ENCODE peak calls at places on chromosomes 2 and 18, in six cellular contexts. K is A549, Z is K562, I is GM12878, N is IMR-90, L is HepG2. H is an unnamed sample.

GRCh38 chr2:237673130-237673921 is 45.9 kb downstream of the LRRFIP1 start:
- DNase-seq in N (peak; percentile 75), L (peak; percentile 74), K (peak; percentile 76), Z (peak; percentile 46), I (no peak), H (peak; percentile 55)

GRCh38 chr18:45054595-45054994 is 373.9 kb downstream of the SETBP1 start:
- DNase-seq in N (no peak), L (no peak), Z (no peak), I (no peak), K (no peak), H (no peak)

GRCh38 chr2:72803151-72803550 is 22.7 kb downstream of the EXOC6B start:
- DNase-seq in Z (no peak), L (no peak), N (peak; percentile 66), I (no peak), K (no peak), H (no peak)

GRCh38 chr2:217790195-217790594 is 212.6 kb downstream of the TNS1 start:
- DNase-seq in Z (peak; percentile 3), N (no peak), K (no peak), L (peak; percentile 86), I (no peak), H (no peak)

GRCh38 chr2:47002031-47002430 is 86.4 kb upstream of the MCFD2 start:
- DNase-seq in K (no peak), N (no peak), Z (no peak), L (no peak), I (no peak), H (no peak)

GRCh38 chr2:161355106-161355505 is 46.9 kb downstream of the PSMD14 start:
- DNase-seq in Z (no peak), K (no peak), N (no peak), I (no peak), L (no peak), H (no peak)

GRCh38 chr2:193141-193552 is 70.7 kb downstream of the SH3YL1 start:
- DNase-seq in N (peak; percentile 2), Z (no peak), K (no peak), I (peak; percentile 57), L (no peak), H (no peak)

GRCh38 chr2:128466377-128467175 is 147.9 kb upstream of the HS6ST1 start:
- DNase-seq in N (no peak), Z (no peak), I (no peak), L (no peak), K (no peak), H (no peak)

GRCh38 chr2:181787310-181788048 is 104.1 kb upstream of the ITPRID2 start:
- DNase-seq in L (no peak), I (no peak), K (no peak), N (no peak), Z (no peak), H (no peak)

GRCh38 chr2:205680067-205680466 is 2.2 kb upstream of the NRP2 start:
- DNase-seq in L (peak; percentile 76), K (peak; percentile 96), I (no peak), Z (peak; percentile 31), N (peak; percentile 92), H (peak; percentile 83)

GRCh38 chr2:32947484-32948143 is 861 bp downstream of the LTBP1 start:
- DNase-seq in K (peak; percentile 78), Z (peak; percentile 59), L (no peak), N (peak; percentile 54), I (no peak), H (peak; percentile 52)

GRCh38 chr2:120316071-120316470 is 29.9 kb upstream of the INHBB start:
- DNase-seq in K (no peak), Z (no peak), I (no peak), L (no peak), N (no peak), H (no peak)

GRCh38 chr2:60281730-60282129 is 271.7 kb downstream of the BCL11A start:
- DNase-seq in I (no peak), Z (no peak), K (no peak), L (no peak), N (no peak), H (no peak)

GRCh38 chr18:58314284-58314683 is 270.3 kb downstream of the NEDD4L start:
- DNase-seq in K (peak; percentile 27), I (no peak), Z (no peak), L (peak; percentile 65), N (peak; percentile 95), H (no peak)

GRCh38 chr18:58315041-58315440 is 271.0 kb downstream of the NEDD4L start:
- DNase-seq in N (peak; percentile 15), I (no peak), Z (no peak), L (peak; percentile 15), K (no peak), H (no peak)

GRCh38 chr18:58316400-58316942 is 272.4 kb downstream of the NEDD4L start:
- DNase-seq in K (no peak), L (no peak), Z (no peak), N (no peak), I (no peak), H (no peak)

GRCh38 chr18:58316943-58317342 is 272.9 kb downstream of the NEDD4L start:
- DNase-seq in L (no peak), K (no peak), N (no peak), Z (no peak), I (no peak), H (no peak)

DNA sequence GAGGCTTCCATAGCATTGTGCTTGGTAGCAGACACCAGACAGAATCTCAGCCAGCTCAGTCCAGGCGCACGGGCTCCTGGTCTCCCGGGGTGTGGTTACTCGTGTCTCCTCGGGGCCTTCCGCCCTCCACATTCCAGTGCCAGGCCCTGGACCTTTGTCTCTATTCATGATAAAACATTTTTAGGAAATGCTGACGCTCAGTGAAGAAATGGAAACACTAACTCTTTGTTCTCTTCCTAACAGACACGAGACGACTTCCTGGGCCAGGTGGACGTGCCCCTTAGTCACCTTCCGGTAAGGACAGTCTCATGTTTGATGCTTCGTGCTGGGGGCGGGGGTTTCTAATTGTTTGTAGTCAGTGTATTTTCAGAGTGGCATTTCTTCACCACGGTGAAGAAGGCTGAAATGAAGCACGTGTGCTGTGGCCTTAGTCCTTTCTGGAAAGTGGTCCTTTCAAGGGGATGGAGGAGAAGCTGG is 271.8 kb downstream of the NEDD4L start:
- DNase-seq in Z (no peak), K (no peak), N (no peak), I (no peak), L (peak; percentile 93), H (no peak)
- TF ChIP-seq BHLHE40 in Z (no peak), K (no peak), N (no peak), I (no peak), L (peak; percentile 58), H (no peak)

GRCh38 chr2:22375094-22375493 is 1009.9 kb upstream of the KLHL29 start:
- DNase-seq in L (no peak), N (no peak), Z (no peak), I (no peak), K (peak; percentile 3), H (no peak)
- TF ChIP-seq BHLHE40 in L (no peak), N (no peak), Z (no peak), I (no peak), K (no peak), H (no peak)

DNA sequence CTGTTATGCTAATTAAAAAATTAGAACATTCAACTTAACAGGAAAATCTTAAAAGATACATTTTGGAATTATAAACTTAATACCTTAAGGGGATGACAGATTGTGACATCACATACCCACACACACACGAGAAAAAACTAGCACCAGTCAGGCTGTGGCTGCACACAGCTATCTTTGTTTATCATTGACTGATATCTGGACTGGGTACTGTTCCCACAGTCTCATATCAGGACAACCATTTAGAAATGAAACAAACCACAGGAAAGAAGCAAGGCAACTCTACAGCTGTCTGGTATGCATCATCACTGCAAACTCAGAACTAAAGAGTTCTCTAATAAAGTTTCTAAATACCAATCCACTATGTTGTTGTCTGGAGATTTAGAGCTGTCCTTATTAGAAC is 210.9 kb upstream of the SMAD7 start:
- DNase-seq in Z (no peak), K (no peak), L (no peak), N (peak; percentile 90), I (peak; percentile 90), H (no peak)
- TF ChIP-seq BHLHE40 in Z (no peak), K (no peak), L (no peak), N (peak; percentile 61), I (peak; percentile 87), H (no peak)

GRCh38 chr18:34659579-34660517 is 50.2 kb upstream of the DTNA start:
- DNase-seq in N (peak; percentile 97), Z (no peak), K (peak; percentile 63), I (no peak), L (peak; percentile 84), H (peak; percentile 80)
- TF ChIP-seq BHLHE40 in N (no peak), Z (no peak), K (no peak), I (no peak), L (no peak), H (no peak)

GRCh38 chr2:193690572-193690971 is 1495.8 kb upstream of the TMEFF2 start:
- DNase-seq in I (no peak), N (no peak), K (no peak), L (no peak), Z (no peak), H (no peak)

DNA sequence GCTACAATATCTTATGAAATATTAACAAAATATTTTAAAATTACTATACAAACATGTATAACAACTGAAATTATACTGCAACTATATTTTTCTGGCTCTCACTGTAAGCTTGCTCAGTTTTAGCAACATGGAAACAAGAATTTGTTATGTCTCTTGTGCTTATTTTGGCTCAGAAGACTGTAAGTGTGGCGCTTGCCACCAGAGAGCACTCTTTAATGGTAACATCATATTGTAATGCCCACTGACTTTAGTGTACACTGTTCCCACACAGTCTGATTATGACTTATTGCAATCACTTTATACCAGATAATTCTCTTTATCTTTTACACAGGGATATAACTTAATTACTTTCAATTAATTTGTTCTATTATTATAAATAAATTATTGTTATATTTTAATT is 1500.6 kb upstream of the TMEFF2 start:
- DNase-seq in I (no peak), N (no peak), K (peak; percentile 31), L (peak; percentile 30), Z (no peak), H (peak; percentile 17)
- TF ChIP-seq BHLHE40 in I (no peak), N (no peak), K (no peak), L (no peak), Z (no peak), H (no peak)

H was measured in HEK293T.